ENCODE peak calls at places on chromosomes 16 and 17, in four cellular contexts. D is fibroblast of lung, W is Caco-2, H is vagina. S is an unnamed sample. For H3K4me1, the result is how much of the 10 kb centered on the place peaks cover.

GRCh38 chr17:34493903-34494302 is 85.5 kb upstream of the TMEM132E start:
- DNase-seq in D (no peak), W (no peak), H (no peak), S (no peak)

GRCh38 chr16:88308441-88309173 is 74.2 kb upstream of the ZNF469 start:
- DNase-seq in D (no peak), W (no peak), H (no peak), S (no peak)

GRCh38 chr17:9240659-9241370 is 219.5 kb downstream of the NTN1 start:
- DNase-seq in D (peak), W (peak), H (no peak), S (peak)

GRCh38 chr17:61408151-61409041 is 8.8 kb downstream of the TBX2 start:
- DNase-seq in D (peak), W (no peak), H (no peak), S (peak)

GRCh38 chr17:81486174-81486810 is 26.3 kb downstream of the ACTG1 start:
- DNase-seq in D (no peak), W (no peak), H (no peak), S (no peak)

GRCh38 chr16:3520861-3521260 is 20.1 kb downstream of the CLUAP1 start:
- DNase-seq in D (no peak), W (no peak), H (no peak), S (no peak)

GRCh38 chr16:6714510-6714909 is 618.1 kb upstream of the RBFOX1 start:
- DNase-seq in D (no peak), W (no peak), H (no peak), S (no peak)

GRCh38 chr17:77606865-77607210 is 351.7 kb upstream of the TNRC6C start:
- DNase-seq in D (no peak), W (no peak), H (no peak), S (no peak)

GRCh38 chr16:26447570-26447969 is 619.2 kb upstream of the C16orf82 start:
- DNase-seq in D (no peak), W (no peak), H (no peak), S (no peak)

GRCh38 chr17:66431910-66432309 is 129.5 kb downstream of the PRKCA start:
- DNase-seq in D (peak), W (no peak), H (no peak), S (peak)

GRCh38 chr16:74437-75318 is 2.2 kb upstream of the RHBDF1 start:
- DNase-seq in D (no peak), W (no peak), H (no peak), S (no peak)

GRCh38 chr17:50708050-50709000 is 611 bp upstream of the ANKRD40 start:
- DNase-seq in D (peak), W (no peak), H (no peak), S (no peak)

GRCh38 chr16:3950343-3951193 is 70.1 kb upstream of the CREBBP start:
- DNase-seq in D (peak), W (no peak), H (no peak), S (peak)

GRCh38 chr17:71188811-71189492 is 931.9 kb upstream of the SOX9 start:
- DNase-seq in D (peak), W (no peak), H (no peak), S (no peak)

GRCh38 chr17:1561420-1562177 is 993 bp downstream of the PITPNA start:
- DNase-seq in D (peak), W (peak), H (no peak), S (no peak)
- TF ChIP-seq CTCF in D (peak), W (peak), H (no peak), S (peak)

GRCh38 chr17:64173646-64174045 is 43.7 kb upstream of the ERN1 start:
- DNase-seq in D (no peak), W (no peak), H (no peak), S (no peak)

GRCh38 chr17:64176556-64176955 is 46.6 kb upstream of the ERN1 start:
- DNase-seq in D (no peak), W (no peak), H (no peak), S (no peak)

GRCh38 chr17:64172510-64172909 is 42.6 kb upstream of the ERN1 start:
- DNase-seq in D (no peak), W (no peak), H (no peak), S (no peak)

GRCh38 chr17:64177346-64178010 is 47.5 kb upstream of the ERN1 start:
- DNase-seq in D (no peak), W (no peak), H (no peak), S (no peak)

DNA sequence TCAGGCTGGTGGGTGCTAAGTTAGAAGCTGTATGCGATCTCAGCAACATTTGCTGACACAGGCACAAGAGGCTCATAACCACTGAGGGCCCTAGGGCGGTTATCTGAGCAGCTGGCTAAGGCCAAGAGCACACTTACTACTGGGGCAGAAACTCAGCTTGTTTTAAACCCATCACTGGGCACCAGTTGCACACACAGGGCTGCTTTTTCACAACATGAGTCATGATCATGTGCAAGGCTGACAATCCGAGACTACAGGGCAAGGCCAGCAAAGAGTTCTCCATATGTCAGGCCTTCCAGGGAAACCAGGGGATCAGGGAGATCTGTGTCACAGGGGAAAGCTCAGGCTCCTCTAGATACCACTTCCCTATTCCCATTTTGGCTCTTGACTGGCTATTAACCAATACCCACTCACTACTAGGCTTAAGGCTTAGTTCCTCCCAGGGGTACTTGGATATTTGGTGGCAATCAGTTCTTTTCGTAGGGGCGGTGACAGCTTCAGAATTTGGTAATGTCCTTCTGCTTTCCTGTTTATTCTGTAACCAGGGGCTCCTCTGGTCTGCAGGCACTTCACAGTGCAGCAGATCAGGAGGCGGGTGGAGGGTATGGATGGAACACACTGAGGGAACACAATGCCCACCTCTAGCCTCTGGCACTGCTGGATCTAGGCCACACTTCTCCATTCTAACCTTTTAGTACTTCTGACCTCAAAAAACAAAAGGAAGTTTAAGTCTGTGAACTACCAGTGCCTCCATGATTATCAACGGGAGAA is 44.9 kb upstream of the ERN1 start:
- DNase-seq in D (peak), W (no peak), H (no peak), S (peak)
- H3K4me1 ChIP-seq in D (under half), W (under half), H (under half), S (under half)

DNA sequence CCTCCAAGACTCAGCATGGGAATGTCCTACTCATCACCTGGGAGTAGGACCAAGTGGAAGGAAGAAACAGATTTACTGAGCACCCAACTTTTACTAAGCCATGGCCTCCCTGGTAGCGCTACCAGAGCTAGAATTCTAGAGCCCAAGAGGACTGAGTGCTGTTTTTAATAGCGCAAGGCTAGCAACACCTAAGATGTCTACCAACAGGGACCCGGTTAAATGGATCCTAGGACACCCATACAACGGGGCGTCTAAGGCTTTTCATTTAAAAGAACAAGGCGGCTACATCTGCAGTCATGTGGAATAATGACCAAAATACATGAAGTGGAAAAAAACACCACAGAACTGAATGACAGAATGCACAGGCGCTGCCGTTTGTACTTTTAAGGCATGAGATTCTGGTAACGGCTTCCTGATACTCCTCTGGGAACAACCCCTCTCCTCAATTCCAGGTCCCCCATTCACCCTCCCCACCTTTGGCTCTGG is 5.1 kb downstream of the GGA2 start:
- DNase-seq in D (no peak), W (no peak), H (no peak), S (no peak)
- H3K4me3 ChIP-seq in D (no peak), W (no peak), H (no peak), S (no peak)

GRCh38 chr17:7186241-7186640 is 7.1 kb upstream of the ASGR1 start:
- DNase-seq in D (no peak), W (no peak), H (no peak), S (no peak)
- TF ChIP-seq CTCF in D (peak), W (no peak), H (no peak), S (no peak)